ENCODE peak calls at places on chromosomes 2 and 18, in eight cellular contexts. P, V, I, E, S, Z, H and A are unnamed samples.

GRCh38 chr2:285506-285905 is 2.4 kb downstream of the ALKAL2 start:
- DNase-seq in E (no peak), H (no peak), I (no peak), P (peak; percentile 75), S (peak; percentile 56), Z (no peak), V (no peak), A (no peak)

GRCh38 chr18:73045037-73045436 is 177.2 kb upstream of the NETO1 start:
- DNase-seq in Z (no peak), I (no peak), S (no peak), P (no peak), V (no peak), E (no peak), H (no peak), A (no peak)

GRCh38 chr18:61922435-61922834 is 29.6 kb upstream of the RNF152 start:
- DNase-seq in V (no peak), Z (no peak), H (no peak), I (no peak), S (no peak), P (no peak), E (no peak), A (no peak)

GRCh38 chr2:129712586-129712985 is 266.9 kb upstream of the RAB6C start:
- DNase-seq in E (no peak), V (no peak), P (no peak), I (no peak), Z (no peak), H (no peak), S (no peak), A (no peak)

GRCh38 chr2:238046871-238047270 is 13.9 kb upstream of the SCLY start:
- DNase-seq in Z (no peak), S (no peak), H (no peak), E (no peak), V (no peak), P (no peak), I (no peak), A (no peak)

GRCh38 chr18:73509460-73509859 is 638.2 kb downstream of the FBXO15 start:
- DNase-seq in E (no peak), P (peak; percentile 7), I (no peak), Z (no peak), S (peak; percentile 9), H (no peak), V (no peak), A (no peak)

GRCh38 chr2:232874677-232875223 is 4.7 kb downstream of the SNORC start:
- DNase-seq in P (no peak), V (no peak), S (no peak), I (no peak), H (no peak), E (no peak), Z (no peak), A (no peak)

GRCh38 chr2:12717988-12718661 is 1.4 kb downstream of the TRIB2 start:
- DNase-seq in V (no peak), Z (no peak), H (peak; percentile 43), E (no peak), I (peak; percentile 32), P (peak; percentile 48), S (peak; percentile 38), A (peak; percentile 53)

GRCh38 chr18:55013685-55014084 is 54.4 kb upstream of the CCDC68 start:
- DNase-seq in V (no peak), P (no peak), E (no peak), Z (no peak), S (no peak), I (no peak), H (no peak), A (no peak)

GRCh38 chr18:71105994-71106546 is 817.2 kb downstream of the SOCS6 start:
- DNase-seq in E (no peak), Z (no peak), V (no peak), P (peak; percentile 16), S (no peak), H (no peak), I (no peak), A (no peak)

GRCh38 chr2:196987654-196988364 is 61.3 kb upstream of the PGAP1 start:
- DNase-seq in P (peak; percentile 98), H (no peak), Z (peak; percentile 38), I (peak; percentile 48), S (peak; percentile 98), V (no peak), E (no peak), A (peak; percentile 33)

GRCh38 chr2:8534729-8535397 is 147.0 kb upstream of the ID2 start:
- DNase-seq in V (peak; percentile 91), Z (no peak), S (peak; percentile 82), I (peak; percentile 58), P (peak; percentile 68), E (peak; percentile 60), H (no peak), A (no peak)

GRCh38 chr18:2926528-2926927 is 79.7 kb downstream of the EMILIN2 start:
- DNase-seq in Z (no peak), P (no peak), H (no peak), S (no peak), V (no peak), E (no peak), I (no peak), A (no peak)

GRCh38 chr2:54503192-54503591 is 47.1 kb downstream of the SPTBN1 start:
- DNase-seq in H (no peak), P (peak; percentile 60), S (peak; percentile 33), Z (peak; percentile 64), V (no peak), I (peak; percentile 75), E (no peak), A (peak; percentile 61)

GRCh38 chr2:64562148-64562784 is 38.1 kb downstream of the AFTPH start:
- DNase-seq in P (peak; percentile 47), H (no peak), I (no peak), E (no peak), Z (peak; percentile 30), S (peak; percentile 43), V (no peak), A (no peak)

GRCh38 chr2:217512259-217512658 is 490.5 kb downstream of the TNS1 start:
- DNase-seq in S (no peak), Z (no peak), E (no peak), V (no peak), I (no peak), H (no peak), P (no peak), A (no peak)

GRCh38 chr18:3652380-3653262 is 202.6 kb downstream of the TGIF1 start:
- DNase-seq in H (no peak), V (no peak), E (no peak), P (peak; percentile 99), S (peak; percentile 99), I (peak; percentile 68), Z (no peak), A (no peak)

GRCh38 chr2:88159955-88160415 is 10.2 kb upstream of the THNSL2 start:
- DNase-seq in Z (peak; percentile 62), I (peak; percentile 26), E (peak; percentile 57), V (no peak), H (no peak), P (peak; percentile 79), S (peak; percentile 77), A (peak; percentile 63)

GRCh38 chr2:64327510-64328414 is 126.2 kb upstream of the LGALSL start:
- DNase-seq in H (peak; percentile 43), V (peak; percentile 61), S (peak; percentile 30), P (peak; percentile 54), E (no peak), I (peak; percentile 51), Z (peak; percentile 71), A (peak; percentile 13)

GRCh38 chr2:152407204-152407721 is 72.3 kb downstream of the FMNL2 start:
- DNase-seq in Z (peak; percentile 84), E (peak; percentile 55), V (no peak), H (no peak), I (peak; percentile 27), P (peak; percentile 51), S (peak; percentile 35), A (peak; percentile 60)

GRCh38 chr2:10983711-10984110 is 72.0 kb downstream of the KCNF1 start:
- DNase-seq in I (no peak), H (no peak), S (no peak), Z (no peak), P (no peak), E (no peak), V (no peak), A (no peak)
- TF ChIP-seq CTCF in I (no peak), H (no peak), S (no peak), Z (no peak), P (no peak), E (no peak), V (no peak), A (no peak)

GRCh38 chr2:46335966-46336436 is 38.8 kb downstream of the EPAS1 start:
- DNase-seq in P (no peak), H (no peak), E (no peak), I (no peak), Z (no peak), S (no peak), V (peak; percentile 54), A (no peak)

GRCh38 chr2:46332686-46333281 is 35.6 kb downstream of the EPAS1 start:
- DNase-seq in H (no peak), V (no peak), P (no peak), Z (no peak), S (no peak), E (no peak), I (peak; percentile 55), A (no peak)

GRCh38 chr2:46334389-46335345 is 37.5 kb downstream of the EPAS1 start:
- DNase-seq in I (no peak), S (peak; percentile 94), V (no peak), H (no peak), E (no peak), P (peak; percentile 92), Z (no peak), A (no peak)

GRCh38 chr2:46335404-46335965 is 38.3 kb downstream of the EPAS1 start:
- DNase-seq in V (peak; percentile 61), Z (no peak), P (peak; percentile 92), E (no peak), I (no peak), S (peak; percentile 88), H (no peak), A (no peak)

GRCh38 chr2:46333912-46334311 is 36.7 kb downstream of the EPAS1 start:
- DNase-seq in E (no peak), V (no peak), P (no peak), I (no peak), H (no peak), Z (no peak), S (no peak), A (no peak)
- TF ChIP-seq CTCF in E (no peak), V (peak; percentile 34), P (peak; percentile 45), I (peak; percentile 30), H (no peak), Z (peak; percentile 1), S (no peak), A (no peak)

DNA sequence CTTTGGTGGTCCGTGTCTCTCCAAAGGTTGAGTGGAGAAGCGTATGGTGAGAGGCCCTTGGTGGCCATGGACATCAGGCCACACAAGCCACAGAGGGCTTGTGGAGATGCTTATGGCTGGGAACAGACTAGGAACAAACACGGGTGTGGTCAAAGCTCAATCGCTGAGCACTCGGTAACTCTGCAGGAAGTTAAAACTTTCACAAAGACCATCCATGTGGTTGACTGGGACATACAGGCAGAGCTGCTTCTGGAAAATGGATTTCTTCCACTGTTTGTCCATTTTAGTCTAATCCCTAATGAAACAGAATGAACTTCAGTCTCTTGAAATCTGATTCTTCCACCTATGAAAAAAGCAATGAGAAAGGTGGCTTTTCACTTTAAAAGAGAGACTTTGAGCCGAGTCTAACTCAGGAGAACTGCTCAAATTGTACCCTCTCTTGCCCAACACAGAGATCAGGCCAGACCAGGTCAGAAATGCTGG is 17.7 kb downstream of the GDF7 start:
- DNase-seq in E (no peak), P (no peak), I (no peak), V (no peak), S (no peak), H (no peak), Z (no peak), A (no peak)
- TF ChIP-seq CTCF in E (no peak), P (no peak), I (no peak), V (no peak), S (no peak), H (no peak), Z (no peak), A (no peak)

GRCh38 chr2:113720167-113720566 is 36.3 kb downstream of the SLC35F5 start:
- DNase-seq in S (peak; percentile 23), P (peak; percentile 25), V (no peak), I (no peak), H (no peak), Z (no peak), E (no peak), A (no peak)
- TF ChIP-seq CTCF in S (no peak), P (peak; percentile 57), V (peak; percentile 43), I (no peak), H (no peak), Z (no peak), E (peak; percentile 29), A (no peak)